ENCODE peak calls at places on chromosomes 3 and 15, in seven cellular contexts. N is Calu3; R is activated CD4-positive, CD25-positive, alpha-beta regulatory T cell; C is stimulated activated CD8-positive, alpha-beta memory T cell treated with anti-CD3 and anti-CD28 coated beads, Interleukin-15, amount 100 ng/mL, for 24 hours; Z is activated T-helper 1 cell treated with anti-CD3 and anti-CD28 coated beads, Interleukin-12 subunit alpha, Interleukin-12 subunit beta, Interleukin-2, Interleukin-4 antibody, amounts not matched to agents 30 ng/mL and 10 ng/mL and 1 ng/mL, durations not matched to agents 14 hours and 24 hours and 36 hours; P is ascending aorta; X is neuronal stem cell. T is an unnamed sample.

GRCh38 chr3:195583831-195584542 is at the start of gene APOD:
- DNase-seq in X (no peak), Z (no peak), P (no peak), C (no peak), R (no peak), N (no peak), T (no peak)

GRCh38 chr15:77636209-77636608 is 3.5 kb upstream of the LINGO1 start:
- DNase-seq in N (no peak), Z (no peak), R (no peak), X (no peak), C (no peak), P (no peak), T (no peak)

GRCh38 chr15:25184356-25185155 is 229.8 kb downstream of the SNRPN start:
- DNase-seq in N (no peak), C (no peak), Z (no peak), R (no peak), P (no peak), X (no peak), T (no peak)

GRCh38 chr3:170767576-170767941 is 102.4 kb downstream of the RPL22L1 start:
- DNase-seq in Z (no peak), N (no peak), R (no peak), C (no peak), X (no peak), P (no peak), T (no peak)

GRCh38 chr3:127722104-127722784 is 49.5 kb downstream of the ABTB1 start:
- DNase-seq in N (no peak), C (no peak), Z (no peak), P (no peak), X (no peak), R (no peak), T (no peak)

GRCh38 chr3:150447631-150448465 is 39.8 kb downstream of the TSC22D2 start:
- DNase-seq in X (no peak), P (no peak), N (no peak), R (no peak), C (no peak), Z (no peak), T (no peak)

GRCh38 chr15:62739507-62739906 is 303.0 kb upstream of the TPM1 start:
- DNase-seq in C (no peak), X (no peak), P (no peak), R (no peak), N (no peak), Z (no peak), T (no peak)

GRCh38 chr3:159814161-159814560 is 174.5 kb upstream of the IL12A start:
- DNase-seq in N (peak), C (no peak), X (no peak), P (no peak), Z (no peak), R (no peak), T (no peak)

GRCh38 chr3:142889263-142890014 is 556 bp upstream of the PCOLCE2 start:
- DNase-seq in P (no peak), N (no peak), C (no peak), R (no peak), X (no peak), Z (no peak), T (no peak)

GRCh38 chr15:77013786-77014136 is 18.8 kb downstream of the PSTPIP1 start:
- DNase-seq in P (no peak), N (peak), R (peak), Z (peak), C (peak), X (no peak), T (no peak)

GRCh38 chr15:25810631-25811077 is 52.5 kb downstream of the ATP10A start:
- DNase-seq in X (peak), Z (no peak), R (no peak), P (no peak), C (no peak), N (peak), T (peak)

GRCh38 chr3:137647179-137647578 is 116.9 kb upstream of the SOX14 start:
- DNase-seq in N (no peak), X (no peak), R (no peak), Z (no peak), C (no peak), P (no peak), T (peak)

GRCh38 chr3:8767667-8768363 is 1.6 kb downstream of the OXTR start:
- DNase-seq in C (no peak), R (no peak), Z (no peak), X (no peak), N (peak), P (no peak), T (peak)

GRCh38 chr3:171712168-171712938 is 97.9 kb downstream of the PLD1 start:
- DNase-seq in N (no peak), R (no peak), P (no peak), C (no peak), Z (no peak), X (no peak), T (no peak)

GRCh38 chr3:120129041-120129440 is 34.8 kb upstream of the GSK3B start:
- DNase-seq in R (no peak), P (no peak), X (no peak), Z (no peak), C (no peak), N (no peak), T (no peak)

GRCh38 chr15:50939911-50940310 is 31.4 kb downstream of the AP4E1 start:
- DNase-seq in X (no peak), R (no peak), N (no peak), Z (no peak), C (no peak), P (no peak), T (no peak)

GRCh38 chr15:48644827-48645557 is 517 bp downstream of the FBN1 start:
- DNase-seq in P (no peak), C (no peak), Z (no peak), R (no peak), N (peak), X (peak), T (peak)

GRCh38 chr15:100759116-100759515 is 120.5 kb upstream of the ALDH1A3 start:
- DNase-seq in C (no peak), N (no peak), R (no peak), X (no peak), Z (no peak), P (no peak), T (no peak)

GRCh38 chr3:142211034-142211433 is 14.4 kb downstream of the GK5 start:
- DNase-seq in X (no peak), P (no peak), R (no peak), N (no peak), Z (no peak), C (no peak), T (peak)

GRCh38 chr3:16378920-16379319 is 113.9 kb downstream of the OXNAD1 start:
- DNase-seq in Z (peak), N (no peak), C (no peak), P (no peak), X (no peak), R (no peak), T (no peak)

GRCh38 chr15:92803852-92804609 is 96.1 kb upstream of the CHD2 start:
- DNase-seq in Z (peak), N (peak), R (no peak), X (no peak), C (no peak), P (peak), T (no peak)

GRCh38 chr3:126537116-126537729 is 13.3 kb downstream of the CHST13 start:
- DNase-seq in P (no peak), N (no peak), X (no peak), C (no peak), Z (no peak), R (no peak), T (no peak)

GRCh38 chr3:196063456-196063855 is 18.4 kb downstream of the TFRC start:
- DNase-seq in X (no peak), R (no peak), P (no peak), C (no peak), N (no peak), Z (no peak), T (no peak)

GRCh38 chr3:116707531-116707930 is 2.0 kb upstream of the TUSC7 start:
- DNase-seq in X (no peak), C (no peak), P (no peak), R (no peak), Z (no peak), N (no peak), T (no peak)

GRCh38 chr3:166110102-166110501 is 272.9 kb upstream of the BCHE start:
- DNase-seq in P (no peak), N (no peak), Z (no peak), C (no peak), R (no peak), X (no peak), T (no peak)

GRCh38 chr3:98777286-98777685 is 14.1 kb downstream of the ST3GAL6 start:
- DNase-seq in X (no peak), P (no peak), R (no peak), N (peak), Z (no peak), C (no peak), T (no peak)